ENCODE peak calls at places on chromosomes 1 and 21, in nine cellular contexts. P, D, A, F, K, U, T, Z and W are unnamed samples.

GRCh38 chr1:210696709-210697108 is 368.0 kb downstream of the HHAT start:
- DNase-seq in P (peak), D (peak), A (no peak), F (no peak), K (no peak), U (no peak), T (no peak), Z (no peak), W (no peak)

GRCh38 chr1:210233216-210233494 is 559 bp downstream of the SERTAD4 start:
- DNase-seq in P (no peak), D (no peak), A (no peak), F (no peak), K (peak), U (no peak), T (no peak), Z (no peak), W (no peak)

GRCh38 chr1:101190441-101190840 is 46.4 kb upstream of the S1PR1 start:
- DNase-seq in P (no peak), D (peak), A (no peak), F (no peak), K (no peak), U (no peak), T (no peak), Z (no peak), W (no peak)

GRCh38 chr1:158818560-158818959 is 12.6 kb upstream of the MNDA start:
- DNase-seq in P (no peak), D (no peak), A (no peak), F (no peak), K (no peak), U (no peak), T (no peak), Z (no peak), W (no peak)

GRCh38 chr1:194252189-194252588 is 1065.8 kb upstream of the B3GALT2 start:
- DNase-seq in P (no peak), D (no peak), A (no peak), F (no peak), K (no peak), U (peak), T (peak), Z (no peak), W (no peak)

GRCh38 chr1:96923753-96924152 is 202.2 kb downstream of the PTBP2 start:
- DNase-seq in P (no peak), D (no peak), A (no peak), F (no peak), K (no peak), U (no peak), T (no peak), Z (no peak), W (no peak)

GRCh38 chr1:222709700-222710153 is 2.6 kb downstream of the AIDA start:
- DNase-seq in P (no peak), D (no peak), A (no peak), F (no peak), K (no peak), U (no peak), T (no peak), Z (no peak), W (no peak)

GRCh38 chr1:38076038-38076437 is 29.4 kb upstream of the POU3F1 start:
- DNase-seq in P (no peak), D (peak), A (no peak), F (no peak), K (no peak), U (no peak), T (no peak), Z (no peak), W (no peak)

GRCh38 chr1:245043617-245043952 is 111.2 kb upstream of the KIF26B start:
- DNase-seq in P (no peak), D (no peak), A (no peak), F (no peak), K (no peak), U (no peak), T (no peak), Z (no peak), W (no peak)

GRCh38 chr1:84146375-84147032 is 2.4 kb downstream of the PRKACB start:
- DNase-seq in P (no peak), D (peak), A (peak), F (no peak), K (no peak), U (peak), T (no peak), Z (no peak), W (no peak)

GRCh38 chr1:45815667-45816458 is 12.5 kb downstream of the MAST2 start:
- DNase-seq in P (no peak), D (no peak), A (no peak), F (no peak), K (no peak), U (no peak), T (peak), Z (no peak), W (no peak)

GRCh38 chr1:184734972-184735371 is 19.7 kb downstream of the EDEM3 start:
- DNase-seq in P (no peak), D (no peak), A (no peak), F (no peak), K (no peak), U (no peak), T (no peak), Z (no peak), W (no peak)

GRCh38 chr1:67801903-67802302 is 31.4 kb downstream of the GNG12 start:
- DNase-seq in P (no peak), D (no peak), A (no peak), F (no peak), K (no peak), U (no peak), T (no peak), Z (no peak), W (peak)

GRCh38 chr1:89126602-89127001 is 688 bp upstream of the GBP2 start:
- DNase-seq in P (no peak), D (no peak), A (no peak), F (no peak), K (no peak), U (no peak), T (no peak), Z (no peak), W (no peak)

GRCh38 chr1:198449281-198449680 is 91.2 kb downstream of the ATP6V1G3 start:
- DNase-seq in P (no peak), D (no peak), A (no peak), F (no peak), K (no peak), U (no peak), T (no peak), Z (no peak), W (no peak)

GRCh38 chr1:6948416-6948815 is 163.2 kb downstream of the CAMTA1 start:
- DNase-seq in P (no peak), D (no peak), A (no peak), F (no peak), K (no peak), U (no peak), T (no peak), Z (no peak), W (no peak)

GRCh38 chr1:150567717-150568561 is 11.5 kb downstream of the MCL1 start:
- DNase-seq in P (peak), D (peak), A (no peak), F (peak), K (peak), U (peak), T (peak), Z (peak), W (peak)

GRCh38 chr1:151984313-151984956 is 9.2 kb downstream of the S100A10 start:
- DNase-seq in P (peak), D (no peak), A (no peak), F (no peak), K (no peak), U (no peak), T (no peak), Z (no peak), W (no peak)

GRCh38 chr1:178484698-178485225 is 12.0 kb downstream of the CLEC20A start:
- DNase-seq in P (no peak), D (no peak), A (no peak), F (no peak), K (no peak), U (no peak), T (no peak), Z (no peak), W (no peak)

GRCh38 chr21:33199516-33200217 is 30.1 kb upstream of the IFNAR2 start:
- DNase-seq in P (peak), D (peak), A (peak), F (peak), K (peak), U (peak), T (peak), Z (peak), W (peak)

GRCh38 chr1:6523566-6523965 is 30.7 kb downstream of the NOL9 start:
- DNase-seq in P (no peak), D (peak), A (no peak), F (peak), K (no peak), U (no peak), T (no peak), Z (no peak), W (no peak)

GRCh38 chr1:108746382-108747127 is at the start of gene STXBP3:
- DNase-seq in P (peak), D (peak), A (peak), F (peak), K (peak), U (peak), T (peak), Z (peak), W (peak)

GRCh38 chr21:37072239-37072987 is 458 bp downstream of the PIGP start:
- DNase-seq in P (no peak), D (peak), A (no peak), F (peak), K (no peak), U (no peak), T (no peak), Z (peak), W (no peak)

GRCh38 chr1:151680391-151680790 is 36.2 kb downstream of the CELF3 start:
- DNase-seq in P (no peak), D (no peak), A (no peak), F (peak), K (no peak), U (no peak), T (no peak), Z (no peak), W (no peak)

GRCh38 chr21:36716387-36716786 is 17.5 kb downstream of the SIM2 start:
- DNase-seq in P (no peak), D (no peak), A (no peak), F (no peak), K (no peak), U (no peak), T (no peak), Z (no peak), W (no peak)

GRCh38 chr1:32773764-32774463 is 43.2 kb downstream of the YARS1 start:
- DNase-seq in P (no peak), D (no peak), A (no peak), F (no peak), K (no peak), U (no peak), T (no peak), Z (no peak), W (no peak)

GRCh38 chr1:204623365-204623893 is 62.1 kb downstream of the LRRN2 start:
- DNase-seq in P (no peak), D (peak), A (no peak), F (peak), K (no peak), U (peak), T (peak), Z (no peak), W (no peak)

GRCh38 chr1:63327417-63328139 is 5.2 kb downstream of the FOXD3 start:
- DNase-seq in P (no peak), D (peak), A (peak), F (peak), K (no peak), U (peak), T (peak), Z (peak), W (peak)

GRCh38 chr1:66332524-66332853 is 201.5 kb upstream of the SGIP1 start:
- DNase-seq in P (no peak), D (no peak), A (no peak), F (no peak), K (no peak), U (no peak), T (no peak), Z (no peak), W (no peak)

GRCh38 chr1:66335859-66336640 is 197.9 kb upstream of the SGIP1 start:
- DNase-seq in P (peak), D (peak), A (no peak), F (no peak), K (peak), U (no peak), T (no peak), Z (peak), W (no peak)

GRCh38 chr1:66335125-66335524 is 198.8 kb upstream of the SGIP1 start:
- DNase-seq in P (no peak), D (no peak), A (no peak), F (no peak), K (no peak), U (no peak), T (no peak), Z (no peak), W (no peak)

GRCh38 chr1:66333463-66334232 is 200.3 kb upstream of the SGIP1 start:
- DNase-seq in P (no peak), D (no peak), A (no peak), F (no peak), K (peak), U (no peak), T (no peak), Z (no peak), W (no peak)

DNA sequence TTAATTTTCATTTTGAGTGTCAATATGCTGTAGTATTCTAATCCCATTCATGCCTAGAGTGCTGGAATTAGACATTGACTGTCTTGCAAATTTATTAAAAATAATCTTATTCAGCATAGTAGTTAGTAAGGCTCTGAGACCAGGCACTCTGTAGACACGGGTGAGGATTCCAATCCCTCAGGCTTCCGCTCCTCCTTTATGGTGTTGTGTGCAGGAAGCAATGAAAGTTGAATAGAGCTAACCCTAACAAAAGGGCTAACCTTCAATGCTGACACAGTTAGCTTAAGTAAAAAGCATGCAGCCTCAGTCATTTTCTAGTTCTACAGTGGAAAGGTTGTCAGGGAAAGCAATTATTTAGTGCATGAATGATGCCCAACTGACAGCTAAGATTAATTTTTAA is 199.6 kb upstream of the SGIP1 start:
- DNase-seq in P (no peak), D (no peak), A (no peak), F (no peak), K (no peak), U (no peak), T (no peak), Z (no peak), W (no peak)
- H3K4me3 ChIP-seq in P (peak), D (no peak), A (no peak), F (peak), K (peak), U (peak), T (peak), Z (peak), W (no peak)

DNA sequence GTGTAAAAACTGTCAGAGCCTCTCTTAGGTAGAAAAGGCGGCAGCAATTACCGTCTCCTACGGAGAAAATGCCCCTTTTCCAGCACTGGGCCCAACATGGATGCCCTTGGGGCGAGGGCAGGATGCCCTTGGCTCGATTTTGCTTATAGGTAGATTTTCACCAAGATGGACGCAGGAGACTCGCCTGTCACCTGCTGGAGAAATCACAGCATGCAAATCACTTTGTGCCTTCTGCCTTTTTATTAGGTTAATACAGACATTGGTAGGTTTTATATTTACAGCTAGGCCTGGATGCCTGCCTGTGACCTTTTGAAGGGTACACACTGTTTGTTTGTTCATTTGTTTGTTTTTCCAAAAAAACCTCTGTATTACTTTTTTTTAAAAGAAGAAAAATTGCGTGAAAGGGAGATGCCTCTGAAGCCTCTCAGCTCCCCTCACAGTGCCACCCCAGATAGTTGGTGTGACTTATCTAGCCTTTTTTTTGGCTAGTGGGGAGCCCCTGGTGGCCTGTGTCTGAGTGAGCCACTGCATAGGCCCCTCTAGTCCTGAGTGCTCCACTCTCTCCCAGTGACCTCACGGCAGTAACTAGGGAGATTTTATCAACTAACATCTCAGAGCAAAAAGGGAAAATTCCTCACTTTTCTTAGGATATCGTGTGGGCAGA is 2.5 kb downstream of the ATP1B1 start:
- DNase-seq in P (no peak), D (no peak), A (peak), F (no peak), K (no peak), U (no peak), T (peak), Z (no peak), W (no peak)
- TF ChIP-seq CTCF in P (peak), D (peak), A (peak), F (peak), K (no peak), U (peak), T (peak), Z (peak), W (peak)

GRCh38 chr1:9281071-9281827 is 11.4 kb upstream of the SPSB1 start:
- DNase-seq in P (no peak), D (no peak), A (no peak), F (no peak), K (no peak), U (no peak), T (no peak), Z (no peak), W (no peak)

GRCh38 chr1:9279172-9279840 is 13.4 kb upstream of the SPSB1 start:
- DNase-seq in P (no peak), D (peak), A (no peak), F (no peak), K (no peak), U (no peak), T (no peak), Z (no peak), W (no peak)

GRCh38 chr1:9281907-9282306 is 10.8 kb upstream of the SPSB1 start:
- DNase-seq in P (no peak), D (no peak), A (no peak), F (no peak), K (no peak), U (no peak), T (no peak), Z (no peak), W (no peak)

GRCh38 chr1:9278585-9279153 is 14.0 kb upstream of the SPSB1 start:
- DNase-seq in P (no peak), D (no peak), A (no peak), F (no peak), K (no peak), U (no peak), T (no peak), Z (no peak), W (no peak)

GRCh38 chr1:9280015-9280860 is 12.5 kb upstream of the SPSB1 start:
- DNase-seq in P (no peak), D (peak), A (no peak), F (peak), K (peak), U (no peak), T (peak), Z (peak), W (peak)
- H3K4me3 ChIP-seq in P (no peak), D (no peak), A (peak), F (no peak), K (no peak), U (no peak), T (no peak), Z (no peak), W (no peak)

DNA sequence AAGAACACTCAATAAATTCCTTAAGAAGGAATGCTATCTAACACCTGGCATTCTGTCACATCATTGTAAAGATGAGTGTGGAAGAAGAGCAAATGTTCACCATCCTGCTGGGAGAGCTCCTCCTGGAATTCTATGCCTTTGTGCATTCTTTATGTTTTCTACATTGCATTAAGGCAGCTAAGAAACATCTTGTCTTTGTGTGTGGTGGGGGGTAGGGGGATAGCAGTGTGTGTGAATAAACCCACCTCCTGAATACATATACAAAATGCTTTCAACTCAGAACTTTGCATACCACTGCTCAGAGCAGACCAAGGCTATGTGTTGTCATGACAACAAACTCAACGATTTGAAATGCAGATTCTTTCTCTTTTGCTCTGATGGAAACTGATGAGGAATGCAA is 193.6 kb upstream of the KAZN start:
- DNase-seq in P (no peak), D (no peak), A (no peak), F (no peak), K (no peak), U (no peak), T (no peak), Z (no peak), W (no peak)
- TF ChIP-seq CTCF in P (no peak), D (no peak), A (no peak), F (no peak), K (no peak), U (no peak), T (no peak), Z (no peak), W (no peak)

DNA sequence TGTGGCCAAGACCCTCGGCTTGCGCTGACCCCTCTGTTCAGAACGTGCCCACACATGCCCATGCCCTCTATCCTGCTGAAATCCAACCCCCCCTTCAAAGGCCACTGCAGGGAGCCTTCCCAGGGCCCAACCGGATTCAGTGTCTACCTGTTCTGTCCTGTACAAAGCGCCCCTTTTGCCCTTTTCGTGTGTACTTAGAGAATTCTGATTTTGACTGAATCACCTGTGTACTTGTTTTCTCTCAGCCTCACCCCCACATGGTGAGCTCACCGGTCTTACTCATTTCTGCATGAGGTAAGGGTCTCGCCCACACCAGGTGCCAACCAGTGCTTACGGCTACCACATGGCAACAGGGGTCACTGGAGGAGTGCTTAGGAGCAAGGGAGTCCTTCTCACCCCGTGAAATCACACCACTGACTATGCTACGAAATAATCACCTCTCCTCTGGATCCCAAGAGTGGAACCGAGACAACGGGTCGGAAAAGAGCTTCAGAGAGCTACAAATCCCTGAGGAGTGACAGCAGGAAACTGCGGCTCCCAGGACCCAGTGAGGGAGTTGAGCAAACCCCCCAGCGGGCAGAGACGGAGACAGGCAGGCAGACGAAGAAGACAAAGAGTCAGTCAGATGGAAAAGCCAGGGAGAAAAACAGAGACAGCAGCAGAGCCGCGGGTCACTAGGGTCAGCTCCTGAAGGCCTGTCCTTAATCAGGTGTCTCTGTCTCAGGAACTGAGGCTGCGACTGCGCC is 2.1 kb upstream of the S100A2 start:
- DNase-seq in P (no peak), D (peak), A (peak), F (peak), K (no peak), U (no peak), T (no peak), Z (no peak), W (no peak)
- H3K4me3 ChIP-seq in P (no peak), D (no peak), A (peak), F (peak), K (peak), U (no peak), T (peak), Z (peak), W (no peak)

DNA sequence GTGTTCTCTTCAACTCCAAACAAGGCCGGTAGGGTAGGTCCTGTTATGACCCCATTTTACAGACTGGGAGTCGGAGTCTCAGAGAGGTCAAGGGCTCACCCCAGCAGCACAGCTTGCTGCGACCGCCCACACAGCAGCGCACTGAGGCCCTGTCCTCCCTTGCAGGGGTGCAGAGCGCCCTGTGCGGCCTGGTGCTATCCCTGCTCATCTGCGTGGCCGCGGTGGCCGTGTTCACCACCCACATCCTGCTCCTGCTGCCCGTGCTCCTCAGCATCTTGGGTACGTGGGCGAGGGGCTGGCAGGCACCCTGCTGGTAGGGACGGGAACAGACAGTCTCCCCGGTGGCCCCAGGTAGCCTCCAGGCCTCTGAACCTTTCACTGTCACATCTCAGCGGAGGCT is 55.9 kb downstream of the DISP3 start:
- DNase-seq in P (no peak), D (no peak), A (no peak), F (no peak), K (no peak), U (no peak), T (no peak), Z (no peak), W (no peak)
- TF ChIP-seq CTCF in P (no peak), D (no peak), A (no peak), F (no peak), K (no peak), U (no peak), T (no peak), Z (no peak), W (no peak)